ENCODE peak calls at places on chromosome 20, in eight cellular contexts. W is upper lobe of left lung, H is SK-N-SH, E is stomach, F is breast epithelium, K is HCT116, Y is prostate gland, A is sigmoid colon. Q is an unnamed sample.

GRCh38 chr20:1933465-1933870 is 38.3 kb downstream of the SIRPA start:
- DNase-seq in W (no peak), H (peak; percentile 76), E (no peak), F (no peak), K (no peak), Y (no peak), A (peak; percentile 94), Q (no peak)

GRCh38 chr20:1993986-1994385 is at the start of gene PDYN:
- DNase-seq in W (no peak), H (no peak), E (no peak), F (no peak), K (no peak), Y (no peak), A (no peak), Q (no peak)

GRCh38 chr20:62065669-62066338 is at the start of gene TAF4:
- DNase-seq in W (peak; percentile 67), H (peak; percentile 100), E (peak; percentile 81), F (peak; percentile 72), K (no peak), Y (peak; percentile 64), A (peak; percentile 87), Q (peak; percentile 95)

GRCh38 chr20:642398-643174 is 10.4 kb downstream of the SRXN1 start:
- DNase-seq in W (no peak), H (peak; percentile 86), E (no peak), F (no peak), K (no peak), Y (no peak), A (no peak), Q (no peak)

GRCh38 chr20:8117636-8118413 is 14.2 kb upstream of the PLCB1 start:
- DNase-seq in W (no peak), H (no peak), E (no peak), F (no peak), K (no peak), Y (no peak), A (no peak), Q (no peak)

GRCh38 chr20:20856306-20856705 is 143.9 kb upstream of the RALGAPA2 start:
- DNase-seq in W (no peak), H (no peak), E (no peak), F (no peak), K (no peak), Y (no peak), A (no peak), Q (no peak)

GRCh38 chr20:50663095-50663821 is 28.1 kb downstream of the RIPOR3 start:
- DNase-seq in W (peak; percentile 73), H (peak; percentile 56), E (peak; percentile 70), F (peak; percentile 62), K (peak; percentile 36), Y (no peak), A (no peak), Q (no peak)

GRCh38 chr20:23034721-23035671 is at the start of gene SSTR4:
- DNase-seq in W (no peak), H (no peak), E (no peak), F (no peak), K (no peak), Y (no peak), A (no peak), Q (no peak)

GRCh38 chr20:19847383-19847782 is 89.3 kb downstream of the RIN2 start:
- DNase-seq in W (no peak), H (no peak), E (no peak), F (no peak), K (no peak), Y (no peak), A (no peak), Q (no peak)

DNA sequence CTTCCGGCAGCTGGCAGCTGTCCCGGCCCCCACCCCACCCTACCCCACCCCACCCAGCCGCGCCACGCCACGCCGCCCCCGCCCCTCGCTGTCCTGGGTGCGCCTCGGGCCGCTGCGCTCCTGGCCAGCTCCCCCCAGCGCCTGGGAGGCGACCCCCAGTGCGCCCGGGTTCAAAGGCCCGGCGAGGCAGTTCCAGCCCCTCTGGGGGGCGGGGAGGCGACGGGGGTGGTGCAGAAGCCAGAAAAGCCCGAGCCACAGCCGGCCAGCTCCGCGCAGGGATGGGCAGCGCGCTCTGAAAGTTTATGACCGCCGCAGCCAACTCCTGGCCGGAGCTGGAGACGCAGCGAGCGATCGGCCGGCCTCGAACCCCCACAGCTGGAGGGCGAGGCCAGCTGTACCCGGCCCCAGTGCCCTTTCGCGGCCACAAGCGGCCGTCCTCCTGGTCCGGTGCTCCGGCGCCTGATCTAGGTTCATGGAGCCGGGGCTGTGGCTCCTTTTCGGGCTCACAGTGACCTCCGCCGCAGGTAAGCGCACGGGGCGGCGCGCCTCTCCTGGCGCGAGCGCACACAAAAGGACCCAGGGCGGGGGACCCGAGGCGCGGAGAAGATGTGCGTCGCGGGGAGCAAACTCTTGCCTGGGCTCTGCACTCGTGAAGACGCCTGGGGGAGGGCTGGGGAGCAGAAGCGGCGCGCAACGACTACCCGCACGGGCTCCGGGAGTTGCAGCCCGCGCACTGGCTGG is at the start of gene EDN3:
- DNase-seq in W (no peak), H (peak; percentile 44), E (no peak), F (no peak), K (no peak), Y (no peak), A (no peak), Q (no peak)
- H3K27ac ChIP-seq in W (no peak within 1 kb of the TSS), H (no peak within 1 kb of the TSS), E (no peak within 1 kb of the TSS), F (peak within 1 kb of the TSS; percentile 62), K (no peak within 1 kb of the TSS), Y (no peak within 1 kb of the TSS), A (no peak within 1 kb of the TSS), Q (no peak within 1 kb of the TSS)

GRCh38 chr20:45826381-45827019 is 612 bp downstream of the TNNC2 start:
- DNase-seq in W (peak; percentile 53), H (no peak), E (no peak), F (no peak), K (no peak), Y (no peak), A (no peak), Q (no peak)

GRCh38 chr20:45822863-45823262 is 4.2 kb downstream of the TNNC2 start:
- DNase-seq in W (peak; percentile 41), H (no peak), E (peak; percentile 54), F (peak; percentile 69), K (no peak), Y (peak; percentile 22), A (no peak), Q (no peak)

GRCh38 chr20:45821942-45822341 is 5.2 kb downstream of the TNNC2 start:
- DNase-seq in W (no peak), H (no peak), E (no peak), F (no peak), K (no peak), Y (no peak), A (no peak), Q (no peak)

GRCh38 chr20:45827030-45827652 is at the start of gene TNNC2:
- DNase-seq in W (no peak), H (no peak), E (no peak), F (no peak), K (no peak), Y (no peak), A (no peak), Q (no peak)

GRCh38 chr20:45823949-45824835 is 2.9 kb downstream of the TNNC2 start:
- DNase-seq in W (peak; percentile 36), H (peak; percentile 62), E (peak; percentile 62), F (no peak), K (no peak), Y (peak; percentile 13), A (peak; percentile 80), Q (peak; percentile 85)
- H3K4me3 ChIP-seq in W (peak overlapping the region; percentile 31), H (no peak overlapping the region), E (peak overlapping the region; percentile 26), F (no peak overlapping the region), K (no peak overlapping the region), Y (no peak overlapping the region), A (peak overlapping the region; percentile 22), Q (peak overlapping the region; percentile 64)

GRCh38 chr20:48596499-48596898 is 231.3 kb downstream of the PREX1 start:
- DNase-seq in W (no peak), H (no peak), E (no peak), F (no peak), K (no peak), Y (no peak), A (peak; percentile 9), Q (no peak)

GRCh38 chr20:48599748-48600469 is 227.9 kb downstream of the PREX1 start:
- DNase-seq in W (no peak), H (no peak), E (no peak), F (peak; percentile 25), K (no peak), Y (no peak), A (peak; percentile 40), Q (peak; percentile 4)

GRCh38 chr20:48599106-48599747 is 228.6 kb downstream of the PREX1 start:
- DNase-seq in W (no peak), H (no peak), E (no peak), F (peak; percentile 15), K (no peak), Y (no peak), A (peak; percentile 15), Q (no peak)

GRCh38 chr20:48595495-48596475 is 232.0 kb downstream of the PREX1 start:
- DNase-seq in W (peak; percentile 10), H (no peak), E (no peak), F (peak; percentile 45), K (no peak), Y (no peak), A (peak; percentile 60), Q (no peak)

DNA sequence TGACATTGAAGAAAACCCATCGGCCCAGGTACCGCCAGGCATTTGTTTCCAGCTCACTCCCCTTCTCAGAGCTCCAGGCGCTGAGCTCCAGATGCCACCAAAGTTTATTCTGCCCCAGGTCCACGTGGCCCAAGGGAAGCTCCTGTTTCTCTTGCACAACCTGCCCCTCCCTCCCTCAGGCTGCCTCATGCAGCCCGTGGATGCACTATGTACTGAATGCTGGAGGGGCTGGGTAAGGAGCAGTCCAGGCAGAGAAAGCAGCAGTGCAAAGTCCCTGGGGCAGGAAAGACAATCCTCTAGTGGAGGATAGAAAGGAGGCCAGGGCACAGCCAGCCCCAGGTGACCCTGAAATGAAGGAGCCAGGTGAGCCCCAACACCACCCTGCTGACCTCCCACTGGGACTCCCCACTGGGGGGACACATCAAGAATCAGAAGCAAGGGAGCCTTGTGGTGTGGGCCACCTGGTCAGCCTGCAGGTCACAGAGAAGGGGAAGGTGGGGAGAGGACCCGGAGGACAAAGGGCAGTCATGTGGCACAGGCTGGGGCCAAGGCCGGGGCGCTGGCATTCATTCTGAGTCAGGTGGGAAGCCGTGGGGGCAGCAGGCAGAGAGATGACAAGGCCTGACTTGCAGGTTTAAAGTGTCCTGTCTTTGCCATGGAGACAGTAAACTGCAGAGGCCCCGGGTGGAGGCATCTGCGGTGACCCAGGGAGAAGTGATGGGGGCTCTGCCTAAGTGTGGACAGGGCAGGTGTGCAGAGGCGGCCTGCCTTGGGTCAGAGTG is 230.1 kb downstream of the PREX1 start:
- DNase-seq in W (peak; percentile 6), H (no peak), E (no peak), F (peak; percentile 48), K (no peak), Y (no peak), A (peak; percentile 48), Q (no peak)
- TF ChIP-seq POLR2AphosphoS5 in W (no peak), H (no peak), E (no peak), F (no peak), K (no peak), Y (no peak), A (no peak), Q (no peak)

GRCh38 chr20:49029203-49029602 is 16.9 kb upstream of the CSE1L start:
- DNase-seq in W (no peak), H (no peak), E (no peak), F (no peak), K (no peak), Y (no peak), A (no peak), Q (no peak)
- H3K27ac ChIP-seq in W (no peak overlapping the region), H (peak overlapping the region; percentile 6), E (no peak overlapping the region), F (no peak overlapping the region), K (no peak overlapping the region), Y (no peak overlapping the region), A (peak overlapping the region; percentile 71), Q (no peak overlapping the region)